ENCODE peak calls at places on chromosomes 5 and 9, in five cellular contexts. J, T, Y, Q and M are unnamed samples.

GRCh38 chr5:159178978-159179377 is 30.4 kb downstream of the RNF145 start:
- DNase-seq in J (no peak), T (peak), Y (peak), Q (no peak), M (peak)

GRCh38 chr5:161273410-161273809 is 273.1 kb downstream of the GABRB2 start:
- DNase-seq in J (no peak), T (no peak), Y (no peak), Q (no peak), M (no peak)

GRCh38 chr5:1799110-1799601 is 481 bp downstream of the MRPL36 start:
- DNase-seq in J (peak), T (peak), Y (peak), Q (peak), M (peak)

GRCh38 chr5:126877011-126877410 is 100.1 kb downstream of the LMNB1 start:
- DNase-seq in J (no peak), T (no peak), Y (no peak), Q (no peak), M (no peak)

GRCh38 chr9:132288371-132288770 is 66.4 kb downstream of the SETX start:
- DNase-seq in J (no peak), T (peak), Y (no peak), Q (no peak), M (no peak)

GRCh38 chr5:59300930-59301329 is 592.6 kb downstream of the PDE4D start:
- DNase-seq in J (no peak), T (no peak), Y (no peak), Q (no peak), M (no peak)

GRCh38 chr5:134007581-134008256 is 2.9 kb upstream of the VDAC1 start:
- DNase-seq in J (no peak), T (no peak), Y (no peak), Q (no peak), M (no peak)

GRCh38 chr5:127440831-127441230 is 76.6 kb upstream of the PRRC1 start:
- DNase-seq in J (no peak), T (no peak), Y (no peak), Q (no peak), M (no peak)

GRCh38 chr5:23466401-23466886 is 41.0 kb upstream of the PRDM9 start:
- DNase-seq in J (no peak), T (no peak), Y (peak), Q (no peak), M (no peak)

GRCh38 chr5:37665272-37665671 is 174.6 kb downstream of the GDNF start:
- DNase-seq in J (no peak), T (peak), Y (no peak), Q (no peak), M (no peak)

GRCh38 chr9:68963416-68963815 is 50.5 kb downstream of the PRKACG start:
- DNase-seq in J (no peak), T (no peak), Y (no peak), Q (no peak), M (no peak)

GRCh38 chr9:99822596-99823391 is 1.1 kb downstream of the NR4A3 start:
- DNase-seq in J (peak), T (peak), Y (peak), Q (peak), M (peak)

GRCh38 chr5:103891151-103891550 is 328.6 kb upstream of the NUDT12 start:
- DNase-seq in J (no peak), T (no peak), Y (no peak), Q (no peak), M (no peak)

GRCh38 chr5:135007749-135008363 is 26.2 kb downstream of the PITX1 start:
- DNase-seq in J (no peak), T (no peak), Y (no peak), Q (no peak), M (no peak)

GRCh38 chr5:158700997-158701391 is 398.7 kb downstream of the EBF1 start:
- DNase-seq in J (no peak), T (no peak), Y (no peak), Q (no peak), M (no peak)

GRCh38 chr5:64854855-64855254 is 86.1 kb downstream of the CWC27 start:
- DNase-seq in J (no peak), T (no peak), Y (no peak), Q (no peak), M (no peak)

GRCh38 chr5:103207653-103208052 is 50.9 kb upstream of the MACIR start:
- DNase-seq in J (no peak), T (peak), Y (no peak), Q (no peak), M (no peak)

DNA sequence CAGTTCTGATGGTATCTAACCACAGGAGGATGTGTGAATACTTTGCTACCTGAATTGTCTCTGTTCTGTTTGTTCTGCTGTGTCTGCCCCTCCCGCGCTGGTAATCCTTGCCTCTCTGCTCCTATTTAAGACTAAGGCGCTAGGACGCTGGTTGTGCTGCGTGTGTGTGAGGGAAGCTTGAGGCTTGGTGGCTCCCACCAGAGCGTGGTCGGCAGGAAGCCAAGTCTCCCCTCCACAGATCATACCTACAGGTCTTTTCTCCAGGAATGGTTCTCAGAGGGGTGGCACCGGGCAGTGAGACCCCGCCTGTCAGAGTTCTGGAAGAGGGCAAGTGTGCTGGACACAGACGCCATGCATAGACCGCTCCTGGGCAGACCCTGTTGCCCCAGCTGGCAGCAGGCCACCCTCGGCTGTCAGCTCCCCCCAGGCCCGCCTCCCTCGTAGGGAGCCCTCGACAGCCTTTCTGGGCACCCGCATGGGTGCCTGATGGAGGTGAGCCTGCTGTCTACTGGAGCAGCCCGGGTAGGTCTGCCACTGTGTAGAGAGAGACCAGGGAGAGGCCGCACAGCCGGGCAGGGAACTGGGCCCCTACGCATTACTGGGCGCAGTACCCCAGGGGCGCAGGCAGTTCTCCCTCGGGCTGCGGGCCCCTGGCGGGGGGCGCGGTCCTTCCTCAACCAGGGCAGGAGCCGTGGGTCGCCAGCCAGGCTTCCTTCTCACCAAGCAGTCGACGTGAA is 53.4 kb upstream of the ROR2 start:
- DNase-seq in J (no peak), T (no peak), Y (no peak), Q (no peak), M (no peak)
- H3K4me3 ChIP-seq in J (no peak), T (no peak), Y (no peak), Q (no peak), M (no peak)

GRCh38 chr5:111755942-111756353 is 1.0 kb downstream of the NREP start:
- DNase-seq in J (peak), T (peak), Y (no peak), Q (no peak), M (peak)
- H3K4me3 ChIP-seq in J (peak), T (peak), Y (no peak), Q (peak), M (peak)

GRCh38 chr5:139848508-139849100 is 53.0 kb downstream of the PSD2 start:
- DNase-seq in J (no peak), T (no peak), Y (no peak), Q (no peak), M (peak)
- H3K4me3 ChIP-seq in J (peak), T (peak), Y (no peak), Q (no peak), M (peak)

GRCh38 chr9:4849364-4849763 is 56.6 kb downstream of the RCL1 start:
- DNase-seq in J (no peak), T (no peak), Y (no peak), Q (no peak), M (no peak)
- H3K4me3 ChIP-seq in J (no peak), T (no peak), Y (no peak), Q (no peak), M (no peak)

GRCh38 chr9:113580954-113581311 is 117.4 kb downstream of the RGS3 start:
- DNase-seq in J (peak), T (no peak), Y (no peak), Q (no peak), M (no peak)
- H3K4me3 ChIP-seq in J (peak), T (no peak), Y (peak), Q (no peak), M (peak)

DNA sequence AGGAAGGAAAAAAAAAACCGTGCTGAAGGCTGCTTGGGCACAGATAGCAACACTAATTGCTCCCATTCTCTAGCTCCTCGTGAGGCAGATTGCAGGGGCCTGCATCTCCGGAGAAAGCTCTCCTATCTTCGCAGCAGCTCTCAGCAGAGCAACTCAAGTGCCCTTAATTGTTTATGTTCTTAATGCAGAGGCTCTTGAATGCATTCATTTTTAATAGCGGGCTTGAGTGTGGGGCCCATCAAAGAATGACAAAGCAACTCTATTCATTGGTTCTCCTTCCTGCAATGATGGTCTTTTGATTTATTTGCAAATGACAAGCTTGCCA is 23.9 kb downstream of the TLE1 start:
- DNase-seq in J (no peak), T (no peak), Y (no peak), Q (no peak), M (no peak)
- H3K4me3 ChIP-seq in J (no peak), T (no peak), Y (no peak), Q (no peak), M (no peak)

DNA sequence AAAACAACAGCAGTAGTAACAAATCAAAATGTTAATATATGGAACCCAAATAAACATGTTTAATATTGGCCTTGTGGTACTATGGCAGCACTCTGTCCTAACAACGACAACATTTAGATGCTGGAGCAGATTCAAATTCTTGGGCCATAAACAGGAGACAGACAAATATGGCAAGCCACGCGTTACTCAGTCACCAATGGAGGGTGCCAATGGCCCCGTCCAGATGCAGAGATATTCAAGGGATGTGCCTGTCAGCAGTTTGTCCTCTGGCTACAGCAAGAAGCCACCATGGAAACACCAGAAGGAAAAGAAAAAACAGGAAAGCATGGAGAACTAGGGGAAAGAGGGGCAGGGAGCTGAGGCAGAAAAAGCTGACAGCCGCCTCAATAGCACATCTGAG is 342.1 kb downstream of the NDUFS4 start:
- DNase-seq in J (no peak), T (no peak), Y (no peak), Q (no peak), M (no peak)
- H3K4me3 ChIP-seq in J (no peak), T (no peak), Y (no peak), Q (no peak), M (no peak)